ENCODE peak calls at places on chromosomes 5 and 9, in nine cellular contexts. R, X, A, N, B, U, H, I and O are unnamed samples.

GRCh38 chr5:132299901-132300300 is 5.7 kb downstream of the SLC22A4 start:
- DNase-seq in R (no peak), X (no peak), A (no peak), N (no peak), B (no peak), U (no peak), H (no peak), I (no peak), O (no peak)

GRCh38 chr9:21461377-21461776 is 20.7 kb downstream of the IFNE start:
- DNase-seq in R (no peak), X (no peak), A (no peak), N (no peak), B (no peak), U (no peak), H (no peak), I (no peak), O (no peak)

GRCh38 chr5:1736065-1736464 is 63.6 kb downstream of the MRPL36 start:
- DNase-seq in R (peak; percentile 2), X (no peak), A (no peak), N (no peak), B (no peak), U (no peak), H (no peak), I (no peak), O (no peak)

GRCh38 chr5:144201578-144201977 is 30.9 kb downstream of the KCTD16 start:
- DNase-seq in R (no peak), X (no peak), A (no peak), N (no peak), B (no peak), U (no peak), H (no peak), I (no peak), O (no peak)

GRCh38 chr5:27472000-27472763 is 433.8 kb upstream of the CDH9 start:
- DNase-seq in R (no peak), X (no peak), A (peak; percentile 73), N (peak; percentile 56), B (no peak), U (peak; percentile 96), H (peak; percentile 19), I (no peak), O (no peak)

GRCh38 chr5:141808857-141809256 is 69.4 kb downstream of the PCDH1 start:
- DNase-seq in R (no peak), X (no peak), A (no peak), N (no peak), B (no peak), U (no peak), H (no peak), I (no peak), O (no peak)

GRCh38 chr9:108534741-108535140 is 321.0 kb downstream of the ACTL7B start:
- DNase-seq in R (no peak), X (no peak), A (no peak), N (no peak), B (no peak), U (no peak), H (peak; percentile 88), I (no peak), O (peak; percentile 93)

GRCh38 chr5:59562756-59563389 is 330.7 kb downstream of the PDE4D start:
- DNase-seq in R (no peak), X (no peak), A (no peak), N (peak; percentile 40), B (no peak), U (no peak), H (peak; percentile 33), I (peak; percentile 92), O (peak; percentile 76)

GRCh38 chr9:127142931-127143464 is 20.6 kb upstream of the ANGPTL2 start:
- DNase-seq in R (no peak), X (no peak), A (no peak), N (no peak), B (no peak), U (no peak), H (no peak), I (no peak), O (no peak)

GRCh38 chr5:53481887-53482716 is 1.7 kb downstream of the FST start:
- DNase-seq in R (peak; percentile 57), X (peak; percentile 80), A (peak; percentile 84), N (peak; percentile 26), B (peak; percentile 89), U (no peak), H (peak; percentile 71), I (peak; percentile 88), O (peak; percentile 53)

GRCh38 chr5:133140311-133140710 is 88.5 kb downstream of the HSPA4 start:
- DNase-seq in R (no peak), X (no peak), A (no peak), N (no peak), B (no peak), U (no peak), H (no peak), I (no peak), O (no peak)

GRCh38 chr5:95670568-95670967 is 12.2 kb downstream of the SPATA9 start:
- DNase-seq in R (no peak), X (no peak), A (no peak), N (no peak), B (no peak), U (no peak), H (peak; percentile 26), I (no peak), O (peak; percentile 24)

GRCh38 chr5:39503148-39503547 is 78.4 kb upstream of the DAB2 start:
- DNase-seq in R (no peak), X (no peak), A (no peak), N (no peak), B (no peak), U (no peak), H (peak; percentile 75), I (no peak), O (no peak)

DNA sequence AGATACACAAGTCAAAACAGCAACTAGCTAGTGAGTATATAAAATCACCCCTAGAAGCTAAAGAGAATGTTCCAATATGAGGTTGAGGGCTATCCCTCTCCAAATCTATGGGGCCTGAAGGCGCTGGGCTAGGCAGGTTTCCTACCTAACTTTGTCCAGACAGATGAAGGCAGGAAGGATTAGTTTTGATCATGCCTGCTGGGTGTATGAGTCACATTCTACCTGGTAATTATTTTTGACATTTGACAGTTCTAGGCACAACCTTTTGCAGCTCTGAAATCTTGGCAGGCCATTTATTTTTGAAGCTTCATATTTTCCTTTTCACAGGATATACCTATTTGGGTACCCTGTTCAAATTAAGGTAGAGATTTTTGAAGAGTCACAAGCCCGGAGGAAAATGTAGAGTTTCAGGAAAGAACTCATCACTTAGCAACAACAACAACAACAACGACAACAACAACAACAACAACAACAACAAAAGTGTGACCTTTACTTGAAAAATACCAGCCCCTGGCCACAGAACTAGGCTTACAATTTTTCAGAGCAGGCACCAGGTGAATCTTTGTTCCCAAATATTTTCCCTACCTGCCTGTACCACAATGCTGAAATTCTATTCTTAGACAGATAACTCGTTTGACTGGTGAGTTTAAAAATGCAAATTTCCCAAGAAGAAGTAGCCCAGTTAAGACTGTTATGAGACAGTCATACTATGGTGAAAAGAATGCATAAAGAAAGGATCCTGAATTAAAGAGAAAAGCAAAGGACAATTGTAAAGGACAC is 175.5 kb upstream of the TUT7 start:
- DNase-seq in R (no peak), X (no peak), A (no peak), N (no peak), B (no peak), U (no peak), H (no peak), I (no peak), O (no peak)
- H3K36me3 ChIP-seq in R (no peaks in the 10 kb centered on the region), X (no peaks in the 10 kb centered on the region), A (no peaks in the 10 kb centered on the region), N (no peaks in the 10 kb centered on the region), B (no peaks in the 10 kb centered on the region), U (no peaks in the 10 kb centered on the region), H (no peaks in the 10 kb centered on the region), I (no peaks in the 10 kb centered on the region), O (no peaks in the 10 kb centered on the region)

GRCh38 chr9:37424686-37425297 is 2.3 kb downstream of the GRHPR start:
- DNase-seq in R (no peak), X (no peak), A (no peak), N (no peak), B (no peak), U (no peak), H (no peak), I (no peak), O (no peak)
- H3K36me3 ChIP-seq in R (no peaks in the 10 kb centered on the region), X (peaks cover 45% of the 10 kb centered on the region), A (no peaks in the 10 kb centered on the region), N (peaks cover 63% of the 10 kb centered on the region), B (peaks cover under 1% of the 10 kb centered on the region), U (peaks cover 58% of the 10 kb centered on the region), H (peaks cover 33% of the 10 kb centered on the region), I (peaks cover 3% of the 10 kb centered on the region), O (peaks cover 10% of the 10 kb centered on the region)

DNA sequence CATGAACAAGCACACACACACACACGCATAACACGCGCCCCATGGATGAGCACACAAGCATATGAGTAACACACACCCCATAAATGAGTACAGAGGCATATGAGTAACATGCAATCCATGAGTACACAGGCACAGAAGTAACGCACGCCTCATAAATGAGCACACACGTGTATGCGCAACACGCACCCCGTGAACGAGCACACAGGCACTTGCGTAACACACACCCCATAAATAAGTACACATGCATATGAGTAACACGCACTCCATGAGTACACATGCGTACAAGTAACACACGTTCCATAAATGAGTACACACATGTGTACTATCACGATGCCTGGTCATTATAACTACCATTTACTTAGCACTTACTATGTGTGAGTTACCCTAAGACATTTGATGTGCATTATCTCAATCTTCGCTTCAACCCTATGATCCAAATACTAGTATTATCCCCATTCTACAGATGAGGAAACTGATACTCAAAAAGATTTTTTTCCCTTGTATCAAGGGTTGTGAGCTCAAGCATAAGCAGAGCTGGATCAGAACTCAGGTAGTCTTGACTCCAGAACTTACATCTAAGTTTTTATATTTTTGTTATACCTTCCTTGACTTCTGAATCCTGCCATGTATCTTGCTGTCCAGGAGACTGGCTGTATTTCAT is 7.7 kb downstream of the MED27 start:
- DNase-seq in R (no peak), X (no peak), A (no peak), N (no peak), B (no peak), U (no peak), H (no peak), I (no peak), O (no peak)
- H3K36me3 ChIP-seq in R (no peaks in the 10 kb centered on the region), X (peaks cover 37% of the 10 kb centered on the region), A (no peaks in the 10 kb centered on the region), N (peaks cover 40% of the 10 kb centered on the region), B (no peaks in the 10 kb centered on the region), U (peaks cover 16% of the 10 kb centered on the region), H (peaks cover 22% of the 10 kb centered on the region), I (peaks cover 2% of the 10 kb centered on the region), O (peaks cover 10% of the 10 kb centered on the region)

GRCh38 chr9:4034404-4034803 is 265.5 kb downstream of the GLIS3 start:
- DNase-seq in R (no peak), X (no peak), A (no peak), N (no peak), B (no peak), U (no peak), H (no peak), I (no peak), O (no peak)

GRCh38 chr9:4038182-4038723 is 261.6 kb downstream of the GLIS3 start:
- DNase-seq in R (no peak), X (no peak), A (peak; percentile 25), N (no peak), B (no peak), U (no peak), H (peak; percentile 53), I (no peak), O (peak; percentile 91)

GRCh38 chr9:4030751-4031150 is 269.1 kb downstream of the GLIS3 start:
- DNase-seq in R (no peak), X (no peak), A (no peak), N (no peak), B (no peak), U (no peak), H (no peak), I (no peak), O (no peak)

DNA sequence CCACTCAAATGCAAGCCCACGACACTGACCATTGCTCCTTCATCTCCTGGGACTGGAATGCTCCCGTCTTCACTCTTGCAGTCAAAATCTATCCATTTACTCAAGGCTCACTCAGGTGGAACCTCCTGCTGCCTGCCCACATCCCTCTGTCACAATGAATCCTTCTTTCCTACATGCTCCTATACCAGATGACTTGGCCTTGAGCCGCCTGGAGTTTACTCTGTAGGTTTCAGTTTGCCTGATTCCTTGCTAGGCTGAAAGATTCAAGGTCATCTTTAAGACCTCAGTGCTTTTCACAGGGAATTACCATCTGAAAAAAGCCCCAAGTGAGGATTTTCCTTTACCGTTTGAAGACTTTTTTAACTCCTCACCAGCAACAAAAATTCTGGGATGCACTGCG is 264.1 kb downstream of the GLIS3 start:
- DNase-seq in R (no peak), X (no peak), A (peak; percentile 23), N (no peak), B (no peak), U (peak; percentile 78), H (no peak), I (no peak), O (no peak)
- H3K36me3 ChIP-seq in R (no peaks in the 10 kb centered on the region), X (no peaks in the 10 kb centered on the region), A (no peaks in the 10 kb centered on the region), N (no peaks in the 10 kb centered on the region), B (no peaks in the 10 kb centered on the region), U (no peaks in the 10 kb centered on the region), H (no peaks in the 10 kb centered on the region), I (no peaks in the 10 kb centered on the region), O (no peaks in the 10 kb centered on the region)